ENCODE peak calls at places on chromosomes 7 and 10, in eight cellular contexts. One of them, this sample, is unnamed. For H3K27me3, the result is how much of the 10 kb centered on the place peaks cover.

GRCh38 chr10:6239213-6239991 is 36.7 kb downstream of the PFKFB3 start:
- DNase-seq in tibial nerve: no peak
- DNase-seq in pancreas: no peak
- DNase-seq in GM12878: peak
- DNase-seq in neuronal stem cell: no peak
- DNase-seq in CD8-positive, alpha-beta T cell: no peak
- DNase-seq in sigmoid colon: peak
- DNase-seq in astrocyte: peak
- DNase-seq in this sample: no peak

GRCh38 chr10:126459032-126459831 is 71.0 kb upstream of the ADAM12 start:
- DNase-seq in pancreas: no peak
- DNase-seq in astrocyte: peak
- DNase-seq in GM12878: no peak
- DNase-seq in CD8-positive, alpha-beta T cell: no peak
- DNase-seq in sigmoid colon: no peak
- DNase-seq in tibial nerve: no peak
- DNase-seq in neuronal stem cell: no peak
- DNase-seq in this sample: no peak

GRCh38 chr10:63466168-63466935 is 575 bp upstream of the JMJD1C start:
- DNase-seq in neuronal stem cell: no peak
- DNase-seq in CD8-positive, alpha-beta T cell: peak
- DNase-seq in astrocyte: peak
- DNase-seq in sigmoid colon: peak
- DNase-seq in pancreas: no peak
- DNase-seq in GM12878: no peak
- DNase-seq in tibial nerve: peak
- DNase-seq in this sample: no peak

GRCh38 chr7:47570649-47571050 is 11.3 kb downstream of the TNS3 start:
- DNase-seq in CD8-positive, alpha-beta T cell: no peak
- DNase-seq in sigmoid colon: peak
- DNase-seq in GM12878: no peak
- DNase-seq in neuronal stem cell: no peak
- DNase-seq in tibial nerve: no peak
- DNase-seq in pancreas: peak
- DNase-seq in astrocyte: peak
- DNase-seq in this sample: peak

GRCh38 chr10:54402576-54402975 is 398.5 kb downstream of the PCDH15 start:
- DNase-seq in astrocyte: peak
- DNase-seq in pancreas: no peak
- DNase-seq in GM12878: no peak
- DNase-seq in neuronal stem cell: peak
- DNase-seq in CD8-positive, alpha-beta T cell: no peak
- DNase-seq in tibial nerve: no peak
- DNase-seq in sigmoid colon: no peak
- DNase-seq in this sample: no peak

GRCh38 chr7:20114463-20114862 is 102.7 kb downstream of the MACC1 start:
- DNase-seq in tibial nerve: no peak
- DNase-seq in CD8-positive, alpha-beta T cell: no peak
- DNase-seq in neuronal stem cell: peak
- DNase-seq in pancreas: no peak
- DNase-seq in sigmoid colon: no peak
- DNase-seq in GM12878: peak
- DNase-seq in astrocyte: no peak
- DNase-seq in this sample: no peak

GRCh38 chr10:62514079-62514693 is 140.0 kb downstream of the ZNF365 start:
- DNase-seq in astrocyte: no peak
- DNase-seq in neuronal stem cell: no peak
- DNase-seq in tibial nerve: no peak
- DNase-seq in pancreas: no peak
- DNase-seq in GM12878: no peak
- DNase-seq in CD8-positive, alpha-beta T cell: no peak
- DNase-seq in sigmoid colon: no peak
- DNase-seq in this sample: no peak

GRCh38 chr10:120437541-120437940 is 19.5 kb upstream of the PLPP4 start:
- DNase-seq in GM12878: no peak
- DNase-seq in sigmoid colon: no peak
- DNase-seq in CD8-positive, alpha-beta T cell: no peak
- DNase-seq in tibial nerve: no peak
- DNase-seq in neuronal stem cell: no peak
- DNase-seq in pancreas: no peak
- DNase-seq in astrocyte: no peak
- DNase-seq in this sample: no peak

GRCh38 chr10:29588640-29589421 is 45.9 kb downstream of the SVIL start:
- DNase-seq in pancreas: no peak
- DNase-seq in GM12878: no peak
- DNase-seq in CD8-positive, alpha-beta T cell: no peak
- DNase-seq in astrocyte: peak
- DNase-seq in tibial nerve: no peak
- DNase-seq in sigmoid colon: no peak
- DNase-seq in neuronal stem cell: no peak
- DNase-seq in this sample: no peak

GRCh38 chr10:128540806-128541739 is 414.9 kb upstream of the MKI67 start:
- DNase-seq in CD8-positive, alpha-beta T cell: no peak
- DNase-seq in astrocyte: no peak
- DNase-seq in neuronal stem cell: peak
- DNase-seq in GM12878: no peak
- DNase-seq in tibial nerve: no peak
- DNase-seq in sigmoid colon: no peak
- DNase-seq in pancreas: no peak
- DNase-seq in this sample: no peak

GRCh38 chr7:64613653-64614052 is 50.8 kb upstream of the ZNF680 start:
- DNase-seq in astrocyte: no peak
- DNase-seq in CD8-positive, alpha-beta T cell: no peak
- DNase-seq in tibial nerve: no peak
- DNase-seq in pancreas: no peak
- DNase-seq in sigmoid colon: no peak
- DNase-seq in GM12878: no peak
- DNase-seq in neuronal stem cell: no peak
- DNase-seq in this sample: no peak

GRCh38 chr10:5584895-5585516 is 60.2 kb downstream of the CALML3 start:
- DNase-seq in tibial nerve: no peak
- DNase-seq in neuronal stem cell: no peak
- DNase-seq in astrocyte: peak
- DNase-seq in GM12878: peak
- DNase-seq in sigmoid colon: peak
- DNase-seq in pancreas: no peak
- DNase-seq in CD8-positive, alpha-beta T cell: no peak
- DNase-seq in this sample: peak

GRCh38 chr10:69321865-69322264 is 43.6 kb downstream of the HK1 start:
- DNase-seq in astrocyte: no peak
- DNase-seq in GM12878: no peak
- DNase-seq in tibial nerve: no peak
- DNase-seq in neuronal stem cell: no peak
- DNase-seq in CD8-positive, alpha-beta T cell: no peak
- DNase-seq in pancreas: no peak
- DNase-seq in sigmoid colon: no peak
- DNase-seq in this sample: no peak

GRCh38 chr7:152883858-152884257 is 124.3 kb downstream of the ACTR3B start:
- DNase-seq in pancreas: no peak
- DNase-seq in astrocyte: no peak
- DNase-seq in tibial nerve: no peak
- DNase-seq in neuronal stem cell: no peak
- DNase-seq in CD8-positive, alpha-beta T cell: no peak
- DNase-seq in GM12878: no peak
- DNase-seq in sigmoid colon: no peak
- DNase-seq in this sample: no peak

GRCh38 chr7:158904599-158904998 is 48.2 kb downstream of the DYNC2I1 start:
- DNase-seq in CD8-positive, alpha-beta T cell: no peak
- DNase-seq in astrocyte: no peak
- DNase-seq in neuronal stem cell: no peak
- DNase-seq in pancreas: no peak
- DNase-seq in tibial nerve: no peak
- DNase-seq in sigmoid colon: no peak
- DNase-seq in GM12878: no peak
- DNase-seq in this sample: no peak

GRCh38 chr7:24708244-24708643 is 49.0 kb downstream of the GSDME start:
- DNase-seq in CD8-positive, alpha-beta T cell: no peak
- DNase-seq in GM12878: no peak
- DNase-seq in tibial nerve: no peak
- DNase-seq in sigmoid colon: no peak
- DNase-seq in astrocyte: peak
- DNase-seq in neuronal stem cell: no peak
- DNase-seq in pancreas: no peak
- DNase-seq in this sample: no peak

GRCh38 chr7:150428671-150429451 is 21.6 kb upstream of the GIMAP8 start:
- DNase-seq in astrocyte: peak
- DNase-seq in pancreas: no peak
- DNase-seq in tibial nerve: no peak
- DNase-seq in GM12878: peak
- DNase-seq in neuronal stem cell: no peak
- DNase-seq in sigmoid colon: peak
- DNase-seq in CD8-positive, alpha-beta T cell: no peak
- DNase-seq in this sample: peak

GRCh38 chr10:128929905-128930304 is 537.1 kb upstream of the MGMT start:
- DNase-seq in neuronal stem cell: no peak
- DNase-seq in astrocyte: no peak
- DNase-seq in tibial nerve: no peak
- DNase-seq in pancreas: no peak
- DNase-seq in CD8-positive, alpha-beta T cell: no peak
- DNase-seq in GM12878: no peak
- DNase-seq in sigmoid colon: no peak
- DNase-seq in this sample: no peak

GRCh38 chr7:39709768-39710291 is 86.5 kb downstream of the RALA start:
- DNase-seq in sigmoid colon: peak
- DNase-seq in astrocyte: peak
- DNase-seq in GM12878: peak
- DNase-seq in neuronal stem cell: no peak
- DNase-seq in pancreas: no peak
- DNase-seq in tibial nerve: peak
- DNase-seq in CD8-positive, alpha-beta T cell: no peak
- DNase-seq in this sample: no peak

GRCh38 chr10:97095701-97096300 is 90.0 kb downstream of the SLIT1 start:
- DNase-seq in astrocyte: no peak
- DNase-seq in neuronal stem cell: no peak
- DNase-seq in pancreas: no peak
- DNase-seq in tibial nerve: no peak
- DNase-seq in CD8-positive, alpha-beta T cell: no peak
- DNase-seq in GM12878: no peak
- DNase-seq in sigmoid colon: no peak
- DNase-seq in this sample: no peak

GRCh38 chr7:36949711-36950600 is 225.7 kb upstream of the AOAH start:
- DNase-seq in GM12878: no peak
- DNase-seq in astrocyte: no peak
- DNase-seq in neuronal stem cell: no peak
- DNase-seq in tibial nerve: peak
- DNase-seq in pancreas: no peak
- DNase-seq in sigmoid colon: peak
- DNase-seq in CD8-positive, alpha-beta T cell: no peak
- DNase-seq in this sample: no peak

GRCh38 chr10:131249957-131250347 is 61.6 kb downstream of the TCERG1L start:
- DNase-seq in sigmoid colon: no peak
- DNase-seq in tibial nerve: no peak
- DNase-seq in GM12878: no peak
- DNase-seq in neuronal stem cell: no peak
- DNase-seq in pancreas: no peak
- DNase-seq in astrocyte: no peak
- DNase-seq in CD8-positive, alpha-beta T cell: no peak
- DNase-seq in this sample: no peak

DNA sequence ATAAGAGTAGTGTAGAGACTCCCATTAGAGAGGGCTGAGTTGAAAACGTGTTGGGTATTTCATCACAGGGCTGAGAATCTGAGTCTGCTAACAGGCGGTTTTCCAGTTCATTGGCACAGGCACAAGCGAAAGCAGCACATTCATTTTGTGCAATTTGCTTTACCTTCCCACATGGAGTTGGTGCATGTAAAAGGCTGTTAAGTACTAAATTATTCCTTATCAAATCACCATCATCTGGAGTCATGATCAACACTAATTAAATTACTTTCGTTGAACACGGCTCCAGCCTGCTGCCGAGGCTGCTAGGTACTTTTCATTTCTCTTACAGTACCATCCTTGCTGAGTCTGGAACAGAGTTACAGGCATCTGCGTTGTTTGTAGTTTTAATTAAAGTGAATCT is 43.8 kb downstream of the ETV1 start:
- DNase-seq in astrocyte: peak
- DNase-seq in GM12878: no peak
- DNase-seq in pancreas: no peak
- DNase-seq in sigmoid colon: no peak
- DNase-seq in tibial nerve: peak
- DNase-seq in CD8-positive, alpha-beta T cell: no peak
- DNase-seq in neuronal stem cell: no peak
- DNase-seq in this sample: no peak
- H3K27ac ChIP-seq in astrocyte: no peak
- H3K27ac ChIP-seq in GM12878: no peak
- H3K27ac ChIP-seq in pancreas: no peak
- H3K27ac ChIP-seq in sigmoid colon: no peak
- H3K27ac ChIP-seq in tibial nerve: no peak
- H3K27ac ChIP-seq in CD8-positive, alpha-beta T cell: no peak
- H3K27ac ChIP-seq in neuronal stem cell: no peak
- H3K27ac ChIP-seq in this sample: no peak

GRCh38 chr10:24237801-24238390 is 29.0 kb downstream of the KIAA1217 start:
- DNase-seq in pancreas: no peak
- DNase-seq in tibial nerve: no peak
- DNase-seq in GM12878: no peak
- DNase-seq in CD8-positive, alpha-beta T cell: no peak
- DNase-seq in sigmoid colon: no peak
- DNase-seq in astrocyte: no peak
- DNase-seq in neuronal stem cell: no peak
- DNase-seq in this sample: no peak
- H3K4me3 ChIP-seq in pancreas: peak
- H3K4me3 ChIP-seq in tibial nerve: no peak
- H3K4me3 ChIP-seq in GM12878: no peak
- H3K4me3 ChIP-seq in CD8-positive, alpha-beta T cell: no peak
- H3K4me3 ChIP-seq in sigmoid colon: no peak
- H3K4me3 ChIP-seq in astrocyte: no peak
- H3K4me3 ChIP-seq in neuronal stem cell: no peak
- H3K4me3 ChIP-seq in this sample: no peak

DNA sequence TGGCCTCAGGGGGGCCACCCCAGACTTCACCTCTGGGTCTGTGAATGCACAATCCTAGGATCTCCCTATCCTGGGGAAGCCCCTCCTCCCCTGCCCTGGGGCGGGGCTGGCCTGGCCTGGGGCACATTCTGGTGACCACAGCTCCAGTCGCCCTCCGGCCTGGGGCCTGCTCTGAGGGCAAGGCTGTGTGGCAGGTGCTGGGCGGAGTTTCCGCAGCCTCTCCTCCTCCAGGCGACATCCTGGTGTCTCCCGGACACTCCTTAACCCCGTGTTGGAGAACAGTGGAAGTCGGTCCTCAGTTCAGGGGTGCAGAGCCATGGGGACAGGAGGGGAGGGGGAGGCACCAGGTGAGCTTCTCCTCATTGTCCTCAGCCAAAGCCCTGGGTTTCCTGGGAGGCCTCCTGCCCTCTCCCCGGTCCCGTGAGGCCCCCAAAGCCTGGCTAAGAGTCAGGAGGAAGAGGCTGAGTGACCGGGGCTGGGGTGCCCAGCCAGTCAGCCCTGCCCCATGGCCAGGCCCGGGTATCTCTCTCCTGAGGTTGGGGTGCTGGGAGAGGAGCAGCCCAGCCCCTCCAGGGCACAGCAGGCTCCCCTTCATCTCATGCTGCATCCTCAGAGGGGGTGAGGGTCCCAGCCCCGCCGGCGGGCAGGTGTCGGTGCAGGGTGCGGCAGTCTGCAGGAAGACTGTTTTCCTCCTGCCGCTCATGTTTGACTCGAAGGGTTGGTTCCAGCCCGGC is 22.6 kb downstream of the UNCX start:
- DNase-seq in sigmoid colon: no peak
- DNase-seq in pancreas: no peak
- DNase-seq in GM12878: no peak
- DNase-seq in CD8-positive, alpha-beta T cell: no peak
- DNase-seq in neuronal stem cell: no peak
- DNase-seq in tibial nerve: no peak
- DNase-seq in astrocyte: no peak
- DNase-seq in this sample: no peak
- H3K27me3 ChIP-seq in sigmoid colon: under half
- H3K27me3 ChIP-seq in pancreas: under half
- H3K27me3 ChIP-seq in GM12878: under half
- H3K27me3 ChIP-seq in CD8-positive, alpha-beta T cell: under half
- H3K27me3 ChIP-seq in neuronal stem cell: under half
- H3K27me3 ChIP-seq in tibial nerve: half or more
- H3K27me3 ChIP-seq in astrocyte: under half
- H3K27me3 ChIP-seq in this sample: under half

GRCh38 chr7:130372813-130373212 is 7.5 kb upstream of the CPA1 start:
- DNase-seq in sigmoid colon: peak
- DNase-seq in GM12878: no peak
- DNase-seq in CD8-positive, alpha-beta T cell: no peak
- DNase-seq in tibial nerve: no peak
- DNase-seq in neuronal stem cell: no peak
- DNase-seq in pancreas: no peak
- DNase-seq in astrocyte: no peak
- DNase-seq in this sample: no peak
- H3K27ac ChIP-seq in sigmoid colon: peak
- H3K27ac ChIP-seq in GM12878: no peak
- H3K27ac ChIP-seq in CD8-positive, alpha-beta T cell: no peak
- H3K27ac ChIP-seq in tibial nerve: peak
- H3K27ac ChIP-seq in neuronal stem cell: no peak
- H3K27ac ChIP-seq in pancreas: peak
- H3K27ac ChIP-seq in astrocyte: peak
- H3K27ac ChIP-seq in this sample: peak

This sample was measured in tibial artery.